ENCODE peak calls at places on chromosomes 6 and 20, in nine cellular contexts. Y, I, S, G, Z, W, F, R and T are unnamed samples.

GRCh38 chr20:8265588-8265987 is 133.5 kb downstream of the PLCB1 start:
- DNase-seq in Y (no peak), I (no peak), S (no peak), G (no peak), Z (no peak), W (no peak), F (no peak), R (no peak), T (no peak)

GRCh38 chr6:36679043-36679821 is 718 bp downstream of the CDKN1A start:
- DNase-seq in Y (peak), I (no peak), S (no peak), G (peak), Z (no peak), W (peak), F (peak), R (peak), T (peak)

GRCh38 chr6:164927288-164928040 is 381.9 kb downstream of the C6orf118 start:
- DNase-seq in Y (peak), I (peak), S (peak), G (peak), Z (peak), W (peak), F (peak), R (peak), T (peak)

GRCh38 chr20:17995967-17996819 is 27.4 kb downstream of the MGME1 start:
- DNase-seq in Y (peak), I (peak), S (peak), G (no peak), Z (peak), W (peak), F (peak), R (peak), T (peak)

GRCh38 chr6:11732036-11732545 is 46.5 kb downstream of the ADTRP start:
- DNase-seq in Y (peak), I (no peak), S (no peak), G (no peak), Z (peak), W (no peak), F (peak), R (no peak), T (no peak)

GRCh38 chr6:53151676-53152075 is 3.0 kb upstream of the GCM1 start:
- DNase-seq in Y (no peak), I (no peak), S (no peak), G (no peak), Z (no peak), W (no peak), F (peak), R (no peak), T (no peak)

GRCh38 chr6:27894839-27895762 is 17.1 kb downstream of the OR2B2 start:
- DNase-seq in Y (peak), I (peak), S (peak), G (peak), Z (no peak), W (peak), F (peak), R (peak), T (peak)

GRCh38 chr20:48638546-48638945 is 189.3 kb downstream of the PREX1 start:
- DNase-seq in Y (no peak), I (no peak), S (no peak), G (no peak), Z (peak), W (no peak), F (no peak), R (no peak), T (peak)

GRCh38 chr6:154572592-154572991 is 62.1 kb upstream of the CNKSR3 start:
- DNase-seq in Y (no peak), I (no peak), S (no peak), G (no peak), Z (no peak), W (no peak), F (no peak), R (no peak), T (no peak)

GRCh38 chr6:7390218-7390878 is 740 bp downstream of the RIOK1 start:
- DNase-seq in Y (no peak), I (no peak), S (no peak), G (no peak), Z (no peak), W (no peak), F (no peak), R (no peak), T (no peak)

GRCh38 chr6:142416179-142416578 is 114.4 kb downstream of the ADGRG6 start:
- DNase-seq in Y (no peak), I (no peak), S (peak), G (no peak), Z (peak), W (no peak), F (peak), R (no peak), T (no peak)

GRCh38 chr6:10510592-10511367 is 10.4 kb upstream of the GCNT2 start:
- DNase-seq in Y (no peak), I (no peak), S (no peak), G (peak), Z (no peak), W (no peak), F (peak), R (peak), T (peak)

GRCh38 chr20:46708172-46708860 is 1.1 kb upstream of the SLC2A10 start:
- DNase-seq in Y (no peak), I (no peak), S (no peak), G (no peak), Z (no peak), W (no peak), F (no peak), R (no peak), T (no peak)

GRCh38 chr6:16409531-16410441 is 171.4 kb downstream of the GMPR start:
- DNase-seq in Y (peak), I (peak), S (peak), G (peak), Z (peak), W (peak), F (peak), R (peak), T (peak)

GRCh38 chr6:7720346-7720745 is 5.6 kb upstream of the BMP6 start:
- DNase-seq in Y (no peak), I (no peak), S (no peak), G (no peak), Z (no peak), W (no peak), F (no peak), R (no peak), T (no peak)

GRCh38 chr20:3808141-3808479 is 12.0 kb downstream of the CDC25B start:
- DNase-seq in Y (peak), I (no peak), S (peak), G (peak), Z (peak), W (no peak), F (no peak), R (no peak), T (no peak)

GRCh38 chr20:49983123-49983847 is 505 bp downstream of the SNAI1 start:
- DNase-seq in Y (no peak), I (no peak), S (no peak), G (no peak), Z (no peak), W (no peak), F (no peak), R (no peak), T (no peak)

GRCh38 chr20:49132995-49133451 is 55.1 kb downstream of the STAU1 start:
- DNase-seq in Y (no peak), I (no peak), S (peak), G (no peak), Z (peak), W (no peak), F (no peak), R (peak), T (peak)

GRCh38 chr6:47334334-47334733 is 24.6 kb upstream of the TNFRSF21 start:
- DNase-seq in Y (no peak), I (no peak), S (no peak), G (no peak), Z (no peak), W (no peak), F (no peak), R (no peak), T (no peak)

GRCh38 chr6:117676577-117677218 is 1.4 kb downstream of the NUS1 start:
- DNase-seq in Y (no peak), I (no peak), S (no peak), G (no peak), Z (no peak), W (no peak), F (no peak), R (no peak), T (no peak)

GRCh38 chr20:49630396-49630951 is 62.5 kb upstream of the PTGIS start:
- DNase-seq in Y (no peak), I (no peak), S (no peak), G (no peak), Z (no peak), W (no peak), F (no peak), R (no peak), T (no peak)

GRCh38 chr20:59785986-59786753 is 147.3 kb downstream of the SYCP2 start:
- DNase-seq in Y (no peak), I (no peak), S (no peak), G (peak), Z (no peak), W (no peak), F (no peak), R (no peak), T (no peak)

GRCh38 chr6:158611600-158612041 is 32.9 kb downstream of the DYNLT1 start:
- DNase-seq in Y (no peak), I (no peak), S (no peak), G (no peak), Z (no peak), W (no peak), F (no peak), R (no peak), T (no peak)

GRCh38 chr6:27767851-27768250 is 144.3 kb downstream of the OR2B2 start:
- DNase-seq in Y (no peak), I (no peak), S (no peak), G (no peak), Z (no peak), W (no peak), F (no peak), R (no peak), T (no peak)

GRCh38 chr20:6178537-6178936 is 55.7 kb upstream of the FERMT1 start:
- DNase-seq in Y (no peak), I (no peak), S (peak), G (no peak), Z (no peak), W (no peak), F (no peak), R (peak), T (no peak)

GRCh38 chr6:88725111-88725711 is 238.2 kb downstream of the RNGTT start:
- DNase-seq in Y (peak), I (no peak), S (no peak), G (no peak), Z (no peak), W (no peak), F (peak), R (no peak), T (no peak)